ENCODE peak calls at places on chromosomes 5 and 9, in seven cellular contexts. K is tibial artery; H is effector memory CD4-positive, alpha-beta T cell; U is neural progenitor cell; Y is IMR-90; F is spleen; J is fibroblast of lung. G is an unnamed sample.

GRCh38 chr5:74188341-74188740 is 452.2 kb downstream of the ENC1 start:
- DNase-seq in K (no peak), H (no peak), U (no peak), Y (no peak), F (no peak), J (peak; percentile 72), G (no peak)

GRCh38 chr9:126514037-126514821 is 99.5 kb upstream of the LMX1B start:
- DNase-seq in K (peak; percentile 75), H (peak; percentile 53), U (peak; percentile 90), Y (peak; percentile 15), F (peak; percentile 94), J (peak; percentile 31), G (no peak)

GRCh38 chr9:107983191-107983603 is 493.6 kb upstream of the KLF4 start:
- DNase-seq in K (no peak), H (no peak), U (no peak), Y (peak; percentile 56), F (no peak), J (peak; percentile 55), G (no peak)

GRCh38 chr5:39209924-39210323 is 9.4 kb downstream of the FYB1 start:
- DNase-seq in K (no peak), H (peak; percentile 68), U (no peak), Y (no peak), F (peak; percentile 91), J (no peak), G (no peak)

GRCh38 chr5:29548262-29548661 is 1645.2 kb upstream of the CDH6 start:
- DNase-seq in K (no peak), H (no peak), U (no peak), Y (no peak), F (peak; percentile 54), J (no peak), G (no peak)

GRCh38 chr5:66967102-66967501 is 229.5 kb downstream of the CD180 start:
- DNase-seq in K (no peak), H (no peak), U (no peak), Y (peak; percentile 86), F (no peak), J (peak; percentile 87), G (no peak)

GRCh38 chr5:108727154-108727638 is 20.5 kb upstream of the FER start:
- DNase-seq in K (peak; percentile 67), H (no peak), U (peak; percentile 18), Y (peak; percentile 24), F (no peak), J (no peak), G (peak; percentile 20)

GRCh38 chr9:113345165-113345564 is 4.2 kb upstream of the BSPRY start:
- DNase-seq in K (no peak), H (no peak), U (no peak), Y (no peak), F (no peak), J (no peak), G (no peak)

GRCh38 chr9:97518909-97519307 is 17.4 kb downstream of the TMOD1 start:
- DNase-seq in K (peak; percentile 90), H (no peak), U (no peak), Y (peak; percentile 92), F (no peak), J (peak; percentile 83), G (peak; percentile 35)

GRCh38 chr9:27564685-27565084 is 8.6 kb downstream of the C9orf72 start:
- DNase-seq in K (no peak), H (no peak), U (no peak), Y (no peak), F (no peak), J (no peak), G (no peak)

GRCh38 chr5:149797897-149798296 is 67.8 kb downstream of the PPARGC1B start:
- DNase-seq in K (no peak), H (no peak), U (no peak), Y (no peak), F (no peak), J (no peak), G (no peak)

GRCh38 chr9:78612089-78612488 is 315.2 kb downstream of the PSAT1 start:
- DNase-seq in K (no peak), H (no peak), U (no peak), Y (peak; percentile 64), F (no peak), J (peak; percentile 74), G (no peak)

GRCh38 chr5:172105811-172106210 is 82.2 kb downstream of the STK10 start:
- DNase-seq in K (no peak), H (no peak), U (no peak), Y (no peak), F (peak; percentile 73), J (no peak), G (no peak)
- H3K4me1 ChIP-seq in K (peaks cover 20% of the 10 kb centered on the region), H (peaks cover 18% of the 10 kb centered on the region), U (peaks cover 23% of the 10 kb centered on the region), Y (peaks cover 33% of the 10 kb centered on the region), F (peaks cover 24% of the 10 kb centered on the region), J (peaks cover 29% of the 10 kb centered on the region), G (peaks cover 4% of the 10 kb centered on the region)

GRCh38 chr9:92061184-92061583 is 54.0 kb downstream of the SPTLC1 start:
- DNase-seq in K (no peak), H (no peak), U (no peak), Y (no peak), F (no peak), J (no peak), G (no peak)

GRCh38 chr9:92064711-92065110 is 50.5 kb downstream of the SPTLC1 start:
- DNase-seq in K (no peak), H (no peak), U (no peak), Y (peak; percentile 73), F (no peak), J (peak; percentile 84), G (no peak)

GRCh38 chr9:92059669-92060068 is 55.5 kb downstream of the SPTLC1 start:
- DNase-seq in K (no peak), H (no peak), U (peak; percentile 7), Y (no peak), F (no peak), J (no peak), G (no peak)

GRCh38 chr9:92055624-92056023 is 59.6 kb downstream of the SPTLC1 start:
- DNase-seq in K (no peak), H (no peak), U (peak; percentile 65), Y (no peak), F (no peak), J (no peak), G (no peak)

GRCh38 chr9:92059045-92059444 is 56.2 kb downstream of the SPTLC1 start:
- DNase-seq in K (no peak), H (no peak), U (peak; percentile 83), Y (no peak), F (no peak), J (no peak), G (no peak)
- H3K4me1 ChIP-seq in K (no peaks in the 10 kb centered on the region), H (peaks cover 3% of the 10 kb centered on the region), U (peaks cover 58% of the 10 kb centered on the region), Y (no peaks in the 10 kb centered on the region), F (no peaks in the 10 kb centered on the region), J (no peaks in the 10 kb centered on the region), G (peaks cover 5% of the 10 kb centered on the region)

GRCh38 chr9:93210974-93211653 is 27.2 kb downstream of the WNK2 start:
- DNase-seq in K (no peak), H (no peak), U (no peak), Y (no peak), F (no peak), J (no peak), G (no peak)
- H3K4me1 ChIP-seq in K (peaks cover 22% of the 10 kb centered on the region), H (no peaks in the 10 kb centered on the region), U (peaks cover 4% of the 10 kb centered on the region), Y (no peaks in the 10 kb centered on the region), F (no peaks in the 10 kb centered on the region), J (no peaks in the 10 kb centered on the region), G (peaks cover 10% of the 10 kb centered on the region)

GRCh38 chr9:133558191-133559126 is 24.0 kb downstream of the ADAMTSL2 start:
- DNase-seq in K (no peak), H (no peak), U (peak; percentile 52), Y (peak; percentile 85), F (no peak), J (peak; percentile 87), G (no peak)

GRCh38 chr9:133560311-133560710 is 25.8 kb downstream of the ADAMTSL2 start:
- DNase-seq in K (no peak), H (no peak), U (no peak), Y (no peak), F (no peak), J (peak; percentile 48), G (no peak)

GRCh38 chr9:133556354-133556753 is 21.9 kb downstream of the ADAMTSL2 start:
- DNase-seq in K (no peak), H (no peak), U (no peak), Y (no peak), F (no peak), J (no peak), G (no peak)

GRCh38 chr9:133554729-133555128 is 20.2 kb downstream of the ADAMTSL2 start:
- DNase-seq in K (no peak), H (no peak), U (no peak), Y (no peak), F (no peak), J (no peak), G (no peak)

DNA sequence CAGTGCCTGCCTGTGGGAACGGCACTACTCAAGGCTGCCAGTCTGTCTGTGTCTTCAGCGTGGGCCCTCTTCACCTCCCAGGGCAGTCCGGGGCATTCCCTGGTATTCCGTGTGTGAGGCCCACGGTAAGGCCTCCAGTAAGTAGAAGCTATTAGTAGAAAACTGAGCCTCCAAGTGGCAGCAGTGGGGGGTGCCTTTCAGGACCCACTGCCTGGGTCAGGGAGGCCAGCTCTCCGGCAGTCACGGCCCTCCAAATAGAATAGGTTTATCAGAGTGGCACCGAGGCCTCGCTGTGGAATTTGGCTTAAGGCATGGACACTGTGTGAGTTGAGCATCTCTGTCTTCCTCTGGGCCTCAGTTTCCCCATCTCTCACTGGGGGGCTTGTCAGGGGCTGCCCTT is 23.1 kb downstream of the ADAMTSL2 start:
- DNase-seq in K (no peak), H (no peak), U (no peak), Y (no peak), F (no peak), J (no peak), G (no peak)
- H3K4me1 ChIP-seq in K (peaks cover 14% of the 10 kb centered on the region), H (no peaks in the 10 kb centered on the region), U (peaks cover 17% of the 10 kb centered on the region), Y (peaks cover 12% of the 10 kb centered on the region), F (peaks cover 3% of the 10 kb centered on the region), J (peaks cover 15% of the 10 kb centered on the region), G (peaks cover 42% of the 10 kb centered on the region)

GRCh38 chr9:33130501-33130900 is 36.6 kb downstream of the B4GALT1 start:
- DNase-seq in K (peak; percentile 39), H (no peak), U (no peak), Y (peak; percentile 46), F (peak; percentile 57), J (peak; percentile 69), G (no peak)
- H3K4me1 ChIP-seq in K (peaks cover 64% of the 10 kb centered on the region), H (no peaks in the 10 kb centered on the region), U (peaks cover 5% of the 10 kb centered on the region), Y (peaks cover 15% of the 10 kb centered on the region), F (peaks cover 41% of the 10 kb centered on the region), J (peaks cover 8% of the 10 kb centered on the region), G (peaks cover 14% of the 10 kb centered on the region)

GRCh38 chr5:142686968-142687367 is 1.1 kb upstream of the FGF1 start:
- DNase-seq in K (no peak), H (no peak), U (no peak), Y (no peak), F (no peak), J (no peak), G (no peak)
- H3K4me1 ChIP-seq in K (peaks cover 49% of the 10 kb centered on the region), H (no peaks in the 10 kb centered on the region), U (peaks cover 21% of the 10 kb centered on the region), Y (peaks cover 21% of the 10 kb centered on the region), F (no peaks in the 10 kb centered on the region), J (peaks cover 12% of the 10 kb centered on the region), G (peaks cover 29% of the 10 kb centered on the region)

GRCh38 chr9:3047912-3048311 is 204.0 kb upstream of the PUM3 start:
- DNase-seq in K (no peak), H (no peak), U (no peak), Y (no peak), F (no peak), J (no peak), G (no peak)

GRCh38 chr9:3040761-3041160 is 196.9 kb upstream of the PUM3 start:
- DNase-seq in K (no peak), H (no peak), U (no peak), Y (no peak), F (no peak), J (no peak), G (no peak)

GRCh38 chr9:3045153-3045552 is 201.3 kb upstream of the PUM3 start:
- DNase-seq in K (no peak), H (no peak), U (no peak), Y (no peak), F (no peak), J (no peak), G (no peak)

GRCh38 chr9:3043369-3043768 is 199.5 kb upstream of the PUM3 start:
- DNase-seq in K (no peak), H (no peak), U (no peak), Y (peak; percentile 6), F (no peak), J (peak; percentile 36), G (no peak)
- H3K4me1 ChIP-seq in K (peaks cover 16% of the 10 kb centered on the region), H (no peaks in the 10 kb centered on the region), U (no peaks in the 10 kb centered on the region), Y (no peaks in the 10 kb centered on the region), F (no peaks in the 10 kb centered on the region), J (no peaks in the 10 kb centered on the region), G (no peaks in the 10 kb centered on the region)

G was measured in tibial nerve.